ENCODE peak calls at places on chromosomes 5 and 9, in seven cellular contexts. K is transverse colon, A is progenitor cell of endocrine pancreas, Q is vagina, J is kidney epithelial cell, Y is cardiac fibroblast, M is HEK293T. X is an unnamed sample.

GRCh38 chr5:177595991-177596774 is 3.7 kb upstream of the B4GALT7 start:
- DNase-seq in K (no peak), A (no peak), Q (no peak), J (no peak), Y (no peak), M (no peak), X (no peak)

GRCh38 chr5:84322646-84323045 is 62.0 kb downstream of the EDIL3 start:
- DNase-seq in K (no peak), A (no peak), Q (no peak), J (no peak), Y (no peak), M (no peak), X (no peak)

GRCh38 chr5:65867509-65868195 is 58.7 kb upstream of the ERBIN start:
- DNase-seq in K (no peak), A (no peak), Q (no peak), J (no peak), Y (no peak), M (no peak), X (no peak)

GRCh38 chr9:114902773-114903589 is 27.4 kb downstream of the TNFSF8 start:
- DNase-seq in K (no peak), A (no peak), Q (no peak), J (no peak), Y (no peak), M (no peak), X (no peak)

GRCh38 chr5:177469061-177469628 is 4.3 kb downstream of the DBN1 start:
- DNase-seq in K (no peak), A (no peak), Q (no peak), J (no peak), Y (no peak), M (no peak), X (no peak)

GRCh38 chr5:73393606-73394489 is 54.7 kb downstream of the FOXD1 start:
- DNase-seq in K (no peak), A (no peak), Q (no peak), J (no peak), Y (no peak), M (peak), X (no peak)

GRCh38 chr9:124779368-124780059 is 2.6 kb downstream of the OLFML2A start:
- DNase-seq in K (no peak), A (no peak), Q (peak), J (peak), Y (peak), M (no peak), X (no peak)

GRCh38 chr5:101942321-101942882 is 353.7 kb downstream of the SLCO4C1 start:
- DNase-seq in K (peak), A (no peak), Q (no peak), J (peak), Y (peak), M (peak), X (no peak)

GRCh38 chr5:141880961-141881801 is 3.0 kb upstream of the PCDH1 start:
- DNase-seq in K (no peak), A (no peak), Q (peak), J (no peak), Y (no peak), M (no peak), X (no peak)

GRCh38 chr5:102815560-102816324 is 60.6 kb downstream of the PAM start:
- DNase-seq in K (no peak), A (no peak), Q (no peak), J (no peak), Y (peak), M (no peak), X (no peak)

GRCh38 chr9:37243588-37244345 is 123.4 kb downstream of the ZCCHC7 start:
- DNase-seq in K (no peak), A (no peak), Q (no peak), J (no peak), Y (no peak), M (no peak), X (no peak)

GRCh38 chr5:43042176-43042625 is 2.1 kb upstream of the ANXA2R start:
- DNase-seq in K (peak), A (no peak), Q (no peak), J (no peak), Y (peak), M (no peak), X (peak)

GRCh38 chr9:131670247-131670681 is 69.6 kb downstream of the RAPGEF1 start:
- DNase-seq in K (peak), A (no peak), Q (no peak), J (no peak), Y (no peak), M (no peak), X (no peak)

GRCh38 chr9:32300373-32300772 is 84.1 kb upstream of the ACO1 start:
- DNase-seq in K (no peak), A (no peak), Q (no peak), J (no peak), Y (no peak), M (no peak), X (no peak)

GRCh38 chr9:137077010-137077747 is at the start of gene UAP1L1:
- DNase-seq in K (peak), A (no peak), Q (no peak), J (no peak), Y (peak), M (peak), X (peak)

GRCh38 chr5:178536541-178537466 is 53.4 kb downstream of the COL23A1 start:
- DNase-seq in K (no peak), A (no peak), Q (no peak), J (no peak), Y (no peak), M (no peak), X (no peak)

GRCh38 chr5:1204693-1205242 is 3.4 kb downstream of the SLC6A19 start:
- DNase-seq in K (no peak), A (no peak), Q (no peak), J (no peak), Y (peak), M (no peak), X (no peak)

GRCh38 chr5:169265888-169266287 is 35.1 kb downstream of the SLIT3 start:
- DNase-seq in K (no peak), A (no peak), Q (no peak), J (no peak), Y (no peak), M (peak), X (no peak)

GRCh38 chr9:119758241-119758640 is 389.0 kb upstream of the BRINP1 start:
- DNase-seq in K (no peak), A (no peak), Q (no peak), J (no peak), Y (no peak), M (no peak), X (no peak)

X was measured in substantia nigra.